ENCODE peak calls at places on chromosomes 5 and 9, in four cellular contexts. J is H1, V is K562, X is HepG2. G is an unnamed sample.

GRCh38 chr9:97985058-97985861 is 2.1 kb downstream of the ANP32B start:
- DNase-seq in J (no peak), V (no peak), X (no peak), G (peak)

GRCh38 chr5:15669826-15670225 is 169.8 kb downstream of the FBXL7 start:
- DNase-seq in J (no peak), V (no peak), X (no peak), G (no peak)

GRCh38 chr5:133932441-133933168 is 35.8 kb downstream of the C5orf15 start:
- DNase-seq in J (no peak), V (peak), X (no peak), G (no peak)

GRCh38 chr9:120715331-120715924 is 1.2 kb upstream of the MEGF9 start:
- DNase-seq in J (peak), V (no peak), X (no peak), G (no peak)

GRCh38 chr5:129656952-129657351 is 90.9 kb upstream of the MINAR2 start:
- DNase-seq in J (no peak), V (no peak), X (no peak), G (no peak)

GRCh38 chr5:53503819-53504218 is 23.4 kb downstream of the FST start:
- DNase-seq in J (no peak), V (no peak), X (no peak), G (no peak)

GRCh38 chr5:172437445-172438303 is 16.7 kb downstream of the SH3PXD2B start:
- DNase-seq in J (no peak), V (no peak), X (peak), G (no peak)

GRCh38 chr5:73363911-73364730 is 84.5 kb downstream of the FOXD1 start:
- DNase-seq in J (no peak), V (no peak), X (no peak), G (no peak)

GRCh38 chr5:150624334-150625163 is 15.9 kb upstream of the SYNPO start:
- DNase-seq in J (no peak), V (peak), X (no peak), G (no peak)

GRCh38 chr9:21968331-21969010 is 25.7 kb downstream of the CDKN2A start:
- DNase-seq in J (no peak), V (no peak), X (no peak), G (no peak)

GRCh38 chr5:89255845-89256463 is 373.0 kb upstream of the MEF2C start:
- DNase-seq in J (peak), V (peak), X (no peak), G (no peak)

GRCh38 chr9:111945216-111945615 is 48.6 kb downstream of the UGCG start:
- DNase-seq in J (no peak), V (no peak), X (no peak), G (peak)

GRCh38 chr9:83708515-83709158 is 879 bp upstream of the UBQLN1 start:
- DNase-seq in J (no peak), V (peak), X (peak), G (no peak)

GRCh38 chr9:134872482-134873231 is 8.0 kb upstream of the FCN2 start:
- DNase-seq in J (no peak), V (no peak), X (no peak), G (no peak)

GRCh38 chr5:117425163-117425562 is 850.5 kb upstream of the SEMA6A start:
- DNase-seq in J (no peak), V (no peak), X (no peak), G (no peak)

GRCh38 chr5:135461752-135462151 is 9.6 kb upstream of the TIFAB start:
- DNase-seq in J (no peak), V (no peak), X (no peak), G (no peak)

GRCh38 chr9:33379666-33380389 is 22.5 kb downstream of the AQP7 start:
- DNase-seq in J (no peak), V (no peak), X (no peak), G (no peak)

GRCh38 chr5:3197699-3198098 is 397.9 kb upstream of the IRX1 start:
- DNase-seq in J (no peak), V (no peak), X (no peak), G (no peak)

GRCh38 chr5:43150748-43151147 is 30.0 kb downstream of the ZNF131 start:
- DNase-seq in J (no peak), V (no peak), X (peak), G (no peak)

GRCh38 chr5:14179446-14179845 is 36.3 kb downstream of the TRIO start:
- DNase-seq in J (no peak), V (no peak), X (no peak), G (no peak)

GRCh38 chr5:57221049-57221568 is 47.2 kb downstream of the GPBP1 start:
- DNase-seq in J (no peak), V (peak), X (peak), G (peak)

GRCh38 chr5:99243111-99243510 is 314.3 kb upstream of the CHD1 start:
- DNase-seq in J (no peak), V (no peak), X (no peak), G (no peak)

GRCh38 chr9:34709196-34709978 is 549 bp downstream of the CCL21 start:
- DNase-seq in J (no peak), V (no peak), X (no peak), G (no peak)

GRCh38 chr5:109718216-109718615 is 28.5 kb downstream of the MAN2A1 start:
- DNase-seq in J (no peak), V (no peak), X (no peak), G (no peak)

GRCh38 chr9:136679431-136679941 is 7.8 kb downstream of the AGPAT2 start:
- DNase-seq in J (no peak), V (no peak), X (no peak), G (no peak)

DNA sequence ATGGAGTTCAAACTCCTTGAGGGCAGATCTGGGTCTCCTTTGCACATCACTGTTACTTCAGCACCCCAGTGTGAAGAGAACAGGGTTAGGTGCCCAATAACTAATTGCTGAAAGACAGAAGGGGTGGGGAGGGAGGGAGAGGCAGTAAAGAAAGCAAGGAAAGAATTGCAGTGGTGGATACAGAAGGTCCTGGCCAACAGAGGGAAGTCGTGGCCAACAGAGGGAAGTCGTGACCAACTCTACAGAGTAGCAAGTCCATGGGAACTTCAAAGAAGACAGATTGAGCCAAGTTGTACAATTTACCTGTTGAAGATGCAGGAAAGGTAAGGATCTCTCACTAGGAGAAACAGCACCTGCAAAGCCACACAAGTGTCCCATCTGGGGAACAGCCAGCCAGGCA is 27.1 kb downstream of the CCNJL start:
- DNase-seq in J (no peak), V (no peak), X (no peak), G (no peak)
- TF ChIP-seq HDAC6 in J (no peak), V (no peak), X (no peak), G (no peak)

GRCh38 chr9:17064558-17064957 is 70.3 kb upstream of the CNTLN start:
- DNase-seq in J (no peak), V (no peak), X (no peak), G (no peak)

GRCh38 chr9:17063535-17064135 is 71.2 kb upstream of the CNTLN start:
- DNase-seq in J (no peak), V (no peak), X (peak), G (no peak)

GRCh38 chr9:17065062-17065461 is 69.8 kb upstream of the CNTLN start:
- DNase-seq in J (no peak), V (no peak), X (peak), G (no peak)

GRCh38 chr9:17068671-17069070 is 66.2 kb upstream of the CNTLN start:
- DNase-seq in J (no peak), V (no peak), X (no peak), G (no peak)
- TF ChIP-seq HDAC6 in J (no peak), V (no peak), X (no peak), G (no peak)

GRCh38 chr5:21071421-21071820 is 1083.4 kb upstream of the CDH18 start:
- DNase-seq in J (no peak), V (no peak), X (no peak), G (no peak)

GRCh38 chr5:21067724-21068123 is 1079.7 kb upstream of the CDH18 start:
- DNase-seq in J (no peak), V (no peak), X (no peak), G (no peak)

GRCh38 chr5:21070871-21071270 is 1082.9 kb upstream of the CDH18 start:
- DNase-seq in J (no peak), V (no peak), X (no peak), G (no peak)

GRCh38 chr5:21071986-21072385 is 1084.0 kb upstream of the CDH18 start:
- DNase-seq in J (no peak), V (no peak), X (no peak), G (no peak)
- TF ChIP-seq HDAC6 in J (no peak), V (no peak), X (no peak), G (no peak)

DNA sequence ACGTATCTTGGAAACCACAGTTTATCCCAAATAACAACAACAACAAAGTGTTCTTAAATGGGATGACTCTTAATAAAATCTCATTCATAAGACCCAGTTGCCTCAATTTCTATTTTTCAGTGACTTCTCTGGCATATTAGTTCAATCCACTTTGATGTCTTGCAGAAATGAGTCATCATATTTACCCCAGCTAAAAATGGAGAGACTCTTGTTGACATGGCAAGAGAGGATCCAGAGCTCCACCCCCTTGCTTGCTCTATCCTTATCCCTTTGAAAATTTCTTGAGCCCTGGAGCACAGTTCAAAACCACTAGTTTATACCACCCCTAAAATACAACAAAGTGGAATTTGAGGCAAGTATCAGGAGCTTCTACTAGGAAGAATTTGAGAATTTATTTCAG is 20.8 kb downstream of the VCAN start:
- DNase-seq in J (no peak), V (no peak), X (peak), G (no peak)
- TF ChIP-seq HDAC6 in J (no peak), V (no peak), X (no peak), G (no peak)

GRCh38 chr9:70049672-70050271 is 6.1 kb downstream of the MAMDC2 start:
- DNase-seq in J (no peak), V (no peak), X (no peak), G (no peak)
- TF ChIP-seq HDAC6 in J (no peak), V (no peak), X (no peak), G (no peak)

G was measured in GM12878.